ENCODE peak calls at places on chromosome 13, in eight cellular contexts. L is heart right ventricle, F is A673, X is HepG2, J is GM23248, S is sigmoid colon, B is cardiac muscle cell, I is tibial nerve. N is an unnamed sample.

GRCh38 chr13:28719656-28720055 is 886 bp upstream of the SLC46A3 start:
- DNase-seq in I (no peak), S (no peak), J (peak), X (no peak), B (peak), F (peak), L (no peak), N (no peak)

GRCh38 chr13:109790951-109791605 is 4.7 kb upstream of the IRS2 start:
- DNase-seq in I (peak), X (peak), F (peak), B (peak), S (no peak), J (peak), L (peak), N (peak)

GRCh38 chr13:42039457-42039945 is 8.9 kb upstream of the DGKH start:
- DNase-seq in F (no peak), I (peak), L (peak), J (no peak), X (no peak), S (no peak), B (no peak), N (peak)

GRCh38 chr13:48976677-48977625 is 1.2 kb downstream of the FNDC3A start:
- DNase-seq in I (peak), B (no peak), L (no peak), X (peak), J (peak), S (no peak), F (no peak), N (peak)

GRCh38 chr13:106100261-106100919 is 435.1 kb downstream of the EFNB2 start:
- DNase-seq in F (no peak), J (no peak), L (peak), B (no peak), S (no peak), X (no peak), I (no peak), N (peak)

GRCh38 chr13:23794267-23795161 is 94.7 kb downstream of the MIPEP start:
- DNase-seq in F (no peak), J (peak), X (no peak), L (no peak), I (no peak), B (peak), S (no peak), N (no peak)

GRCh38 chr13:30331331-30331771 is 24.0 kb upstream of the KATNAL1 start:
- DNase-seq in J (peak), X (no peak), F (no peak), L (no peak), S (peak), I (no peak), B (no peak), N (no peak)

GRCh38 chr13:23531446-23531845 is 38.8 kb upstream of the TNFRSF19 start:
- DNase-seq in F (no peak), S (no peak), L (no peak), X (no peak), J (no peak), B (no peak), I (no peak), N (no peak)

GRCh38 chr13:60268203-60268555 is 104.5 kb upstream of the DIAPH3 start:
- DNase-seq in B (no peak), I (no peak), S (no peak), J (no peak), L (no peak), X (no peak), F (no peak), N (peak)

GRCh38 chr13:62305758-62306157 is 890.1 kb upstream of the PCDH20 start:
- DNase-seq in B (no peak), L (no peak), S (no peak), I (no peak), F (no peak), X (no peak), J (no peak), N (no peak)

GRCh38 chr13:25421602-25422001 is 49.8 kb downstream of the ATP8A2 start:
- DNase-seq in L (no peak), B (no peak), X (peak), I (no peak), J (no peak), S (no peak), F (no peak), N (no peak)

GRCh38 chr13:100611678-100612492 is 23.3 kb upstream of the GGACT start:
- DNase-seq in X (no peak), I (no peak), B (no peak), L (peak), F (no peak), J (no peak), S (no peak), N (no peak)

GRCh38 chr13:93248627-93249047 is 22.0 kb downstream of the GPC6 start:
- DNase-seq in J (no peak), B (peak), I (no peak), X (peak), L (no peak), S (no peak), F (peak), N (no peak)

GRCh38 chr13:100530645-100531044 is 57.9 kb downstream of the GGACT start:
- DNase-seq in X (peak), B (no peak), S (peak), I (peak), F (no peak), J (peak), L (no peak), N (no peak)

GRCh38 chr13:101298517-101298916 is 117.8 kb downstream of the NALCN start:
- DNase-seq in J (no peak), B (no peak), X (no peak), L (no peak), S (no peak), F (peak), I (no peak), N (no peak)

GRCh38 chr13:48531416-48532145 is 1.3 kb downstream of the RCBTB2 start:
- DNase-seq in J (no peak), X (peak), S (no peak), B (no peak), L (no peak), F (no peak), I (no peak), N (peak)

GRCh38 chr13:71240906-71241305 is 626.1 kb downstream of the DACH1 start:
- DNase-seq in S (no peak), I (no peak), J (no peak), B (peak), F (peak), X (no peak), L (no peak), N (no peak)

GRCh38 chr13:95643009-95643408 is 1.5 kb downstream of the DZIP1 start:
- DNase-seq in S (no peak), F (no peak), J (no peak), B (no peak), X (no peak), L (no peak), I (no peak), N (no peak)

GRCh38 chr13:30340367-30341184 is 33.2 kb upstream of the KATNAL1 start:
- DNase-seq in X (no peak), I (peak), L (peak), J (peak), B (peak), F (peak), S (peak), N (no peak)

GRCh38 chr13:36129539-36129938 is 1.6 kb downstream of the DCLK1 start:
- DNase-seq in L (no peak), S (no peak), X (no peak), F (no peak), J (no peak), B (no peak), I (no peak), N (no peak)

GRCh38 chr13:98839826-98840769 is 87.6 kb upstream of the SLC15A1 start:
- DNase-seq in X (peak), S (peak), I (peak), J (peak), L (peak), B (peak), F (peak), N (peak)

GRCh38 chr13:77599351-77599750 is 63.8 kb downstream of the SCEL start:
- DNase-seq in J (no peak), S (no peak), L (no peak), F (peak), B (no peak), I (no peak), X (no peak), N (no peak)

GRCh38 chr13:102484329-102484728 is 82.5 kb upstream of the FGF14 start:
- DNase-seq in L (no peak), S (no peak), B (no peak), J (peak), I (no peak), X (no peak), F (peak), N (no peak)

GRCh38 chr13:59680429-59681024 is 483.2 kb downstream of the DIAPH3 start:
- DNase-seq in J (peak), B (peak), S (no peak), L (no peak), I (no peak), F (peak), X (no peak), N (peak)

GRCh38 chr13:40390290-40391008 is 276.0 kb downstream of the FOXO1 start:
- DNase-seq in S (no peak), I (no peak), B (no peak), F (no peak), L (no peak), J (no peak), X (no peak), N (no peak)

GRCh38 chr13:46698910-46699460 is 98.0 kb downstream of the ESD start:
- DNase-seq in J (no peak), X (no peak), I (no peak), F (no peak), B (peak), S (no peak), L (no peak), N (no peak)

GRCh38 chr13:97392020-97392419 is 41.9 kb upstream of the RAP2A start:
- DNase-seq in I (no peak), L (no peak), X (no peak), F (no peak), B (no peak), J (no peak), S (no peak), N (no peak)

GRCh38 chr13:97387487-97388353 is 46.2 kb upstream of the RAP2A start:
- DNase-seq in B (no peak), J (no peak), I (no peak), X (no peak), F (no peak), L (no peak), S (no peak), N (no peak)

GRCh38 chr13:97388385-97388784 is 45.6 kb upstream of the RAP2A start:
- DNase-seq in I (no peak), J (no peak), L (no peak), B (no peak), S (no peak), F (peak), X (no peak), N (no peak)

GRCh38 chr13:97394542-97394941 is 39.4 kb upstream of the RAP2A start:
- DNase-seq in B (no peak), J (no peak), S (no peak), I (no peak), F (no peak), X (no peak), L (no peak), N (no peak)

DNA sequence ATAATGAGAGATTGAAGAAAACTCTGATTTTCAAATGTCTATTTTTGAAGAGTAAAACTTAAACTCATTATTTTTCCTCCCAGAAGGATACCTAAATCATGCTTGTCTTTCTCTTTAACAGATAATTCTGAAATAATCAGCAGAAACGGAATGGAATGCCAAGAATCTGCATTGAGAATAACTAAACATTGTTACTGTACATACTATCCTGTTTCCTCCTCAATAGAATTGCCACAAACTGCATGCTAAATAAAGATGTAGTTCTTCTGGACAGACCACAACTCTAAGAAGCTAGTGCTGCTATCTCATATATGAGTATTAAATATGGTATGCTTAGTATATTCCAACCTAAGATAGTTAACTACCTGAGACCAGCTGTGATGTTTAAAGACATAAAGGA is 42.8 kb upstream of the RAP2A start:
- DNase-seq in J (no peak), I (no peak), X (no peak), L (no peak), B (peak), F (peak), S (no peak), N (no peak)
- H3K4me3 ChIP-seq in J (no peak), I (no peak), X (no peak), L (no peak), B (no peak), F (no peak), S (no peak), N (no peak)

GRCh38 chr13:64248371-64249065 is 2832.9 kb upstream of the PCDH20 start:
- DNase-seq in F (no peak), J (no peak), L (no peak), S (no peak), X (no peak), B (peak), I (no peak), N (no peak)
- H3K27ac ChIP-seq in F (no peak), J (no peak), L (no peak), S (no peak), X (no peak), B (no peak), I (no peak), N (no peak)

GRCh38 chr13:33932765-33933406 is 114.9 kb downstream of the RFC3 start:
- DNase-seq in S (no peak), F (no peak), L (no peak), J (no peak), I (no peak), X (no peak), B (no peak), N (no peak)
- H3K4me3 ChIP-seq in S (no peak), F (no peak), L (no peak), J (no peak), I (no peak), X (no peak), B (no peak), N (no peak)

DNA sequence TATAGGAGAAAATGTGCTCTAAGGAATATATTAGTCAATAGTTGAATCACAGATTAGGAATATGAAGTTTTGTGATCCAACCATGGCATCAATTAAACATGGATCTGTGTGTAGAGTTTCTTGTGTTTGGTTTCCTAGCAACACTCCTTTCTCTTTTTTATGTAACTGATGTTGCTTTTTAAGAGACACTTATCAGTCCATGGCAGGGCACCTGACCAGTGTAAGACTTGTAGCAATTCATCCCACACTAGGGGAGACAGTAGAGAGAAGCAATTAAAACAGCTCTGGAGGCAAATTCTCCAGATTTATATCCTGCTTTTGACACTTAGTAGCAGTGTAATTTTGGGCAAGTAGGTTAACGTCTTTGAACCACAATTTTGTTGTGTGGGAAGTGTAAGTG is 1229.0 kb downstream of the PCDH9 start:
- DNase-seq in F (no peak), J (no peak), L (no peak), B (no peak), X (no peak), I (no peak), S (no peak), N (no peak)
- H3K27ac ChIP-seq in F (no peak), J (no peak), L (no peak), B (no peak), X (no peak), I (no peak), S (no peak), N (no peak)

DNA sequence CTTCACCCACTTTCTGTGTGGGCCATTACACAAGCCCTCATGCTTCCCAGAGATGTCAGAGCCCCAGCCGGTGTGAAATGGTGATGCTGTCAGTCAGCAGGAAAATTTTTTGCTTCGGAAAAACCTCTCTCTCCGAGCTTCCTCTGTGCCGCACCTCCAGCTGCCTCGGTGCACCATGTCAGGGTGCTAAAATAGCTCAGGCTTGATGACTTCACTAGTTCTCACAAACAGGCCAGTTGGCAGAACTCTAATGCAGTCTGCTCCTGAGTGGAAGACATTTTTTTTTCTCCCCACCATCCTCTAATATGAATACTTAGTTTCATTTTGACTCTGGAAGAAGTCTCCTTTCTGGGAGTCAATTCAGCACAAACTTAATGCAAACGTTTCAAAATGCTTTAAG is 71.3 kb downstream of the KLF12 start:
- DNase-seq in I (peak), S (peak), F (no peak), L (peak), B (peak), J (peak), X (no peak), N (no peak)
- H3K4me3 ChIP-seq in I (peak), S (peak), F (no peak), L (no peak), B (no peak), J (peak), X (no peak), N (no peak)

GRCh38 chr13:63408227-63409202 is 1992.9 kb upstream of the PCDH20 start:
- DNase-seq in I (no peak), S (no peak), L (no peak), F (peak), J (no peak), X (no peak), B (peak), N (no peak)

GRCh38 chr13:63414247-63414646 is 1998.6 kb upstream of the PCDH20 start:
- DNase-seq in J (no peak), S (no peak), B (no peak), X (no peak), F (no peak), I (no peak), L (no peak), N (no peak)

GRCh38 chr13:63409791-63410351 is 1994.2 kb upstream of the PCDH20 start:
- DNase-seq in J (no peak), I (no peak), B (no peak), F (peak), L (no peak), X (no peak), S (no peak), N (no peak)
- H3K27ac ChIP-seq in J (no peak), I (no peak), B (no peak), F (no peak), L (no peak), X (no peak), S (no peak), N (no peak)

GRCh38 chr13:112894673-112895481 is 74.1 kb upstream of the MCF2L start:
- DNase-seq in I (no peak), J (no peak), L (no peak), S (no peak), F (no peak), B (no peak), X (peak), N (no peak)

GRCh38 chr13:112892759-112893569 is 76.0 kb upstream of the MCF2L start:
- DNase-seq in F (no peak), X (peak), I (no peak), S (no peak), L (no peak), B (no peak), J (no peak), N (peak)

GRCh38 chr13:112893570-112894422 is 75.2 kb upstream of the MCF2L start:
- DNase-seq in B (peak), S (no peak), F (peak), X (peak), L (no peak), J (peak), I (no peak), N (peak)

GRCh38 chr13:112895521-112896465 is 73.2 kb upstream of the MCF2L start:
- DNase-seq in L (no peak), I (no peak), B (no peak), F (no peak), X (no peak), J (no peak), S (no peak), N (no peak)

GRCh38 chr13:112894423-112894672 is 74.7 kb upstream of the MCF2L start:
- DNase-seq in B (no peak), S (no peak), L (no peak), F (no peak), J (no peak), I (no peak), X (no peak), N (no peak)
- H3K4me3 ChIP-seq in B (peak), S (no peak), L (peak), F (peak), J (no peak), I (peak), X (peak), N (no peak)

DNA sequence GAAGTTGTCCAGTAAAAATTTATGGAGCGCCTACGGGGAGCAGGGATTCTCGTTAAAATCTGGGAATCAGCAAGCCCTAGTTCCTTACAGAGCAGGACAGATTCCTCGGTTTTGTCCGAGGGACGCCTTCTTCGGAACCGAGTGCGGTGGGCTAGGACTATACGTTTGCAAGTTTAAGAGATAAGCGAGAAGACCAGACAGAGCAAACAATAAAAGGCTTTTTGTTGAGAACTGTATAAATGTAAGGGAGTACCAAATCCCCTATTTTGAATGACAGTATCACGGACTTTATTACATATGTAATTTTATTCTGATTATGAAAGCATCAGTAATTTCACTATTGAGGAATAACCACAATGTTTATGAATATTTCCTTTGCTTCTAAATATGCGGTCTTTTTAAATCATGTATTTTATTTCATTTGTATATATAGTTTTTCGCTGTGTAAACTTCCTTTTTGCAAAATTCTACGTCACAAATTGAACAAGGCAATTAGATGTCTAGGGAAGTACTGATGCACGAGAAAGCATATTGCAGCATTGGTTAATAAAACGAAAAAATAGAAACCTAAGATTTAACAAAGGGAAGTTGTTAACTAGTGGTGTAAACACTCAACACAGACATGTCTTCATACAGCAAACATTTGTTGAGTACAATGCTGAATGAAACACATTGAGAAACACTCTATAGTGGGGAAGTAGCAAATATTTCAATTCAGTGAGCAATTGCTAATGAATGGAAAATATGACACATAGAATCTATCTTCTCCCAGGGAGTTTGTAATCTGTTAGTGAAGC is 1.2 kb upstream of the ANKRD10 start:
- DNase-seq in L (no peak), B (peak), J (peak), S (no peak), F (no peak), X (peak), I (no peak), N (peak)
- H3K27ac ChIP-seq in L (peak), B (peak), J (peak), S (peak), F (peak), X (peak), I (peak), N (peak)